ENCODE peak calls at places on chromosomes 6 and 20, in seven cellular contexts. Q, I, M, L, W, S and A are unnamed samples.

GRCh38 chr20:2693286-2693995 is 861 bp downstream of the EBF4 start:
- DNase-seq in Q (peak), I (peak), M (no peak), L (no peak), W (no peak), S (no peak), A (no peak)

GRCh38 chr6:169328112-169328801 is 74.6 kb upstream of the THBS2 start:
- DNase-seq in Q (no peak), I (no peak), M (peak), L (no peak), W (no peak), S (no peak), A (no peak)

GRCh38 chr6:4607026-4607704 is 169.0 kb upstream of the CDYL start:
- DNase-seq in Q (peak), I (no peak), M (peak), L (no peak), W (no peak), S (peak), A (peak)

GRCh38 chr6:135921176-135921575 is 69.7 kb downstream of the PDE7B start:
- DNase-seq in Q (no peak), I (no peak), M (peak), L (no peak), W (no peak), S (no peak), A (no peak)

GRCh38 chr6:169450097-169450496 is 196.5 kb upstream of the THBS2 start:
- DNase-seq in Q (no peak), I (no peak), M (peak), L (no peak), W (peak), S (no peak), A (no peak)

GRCh38 chr6:163296835-163297519 is 117.5 kb upstream of the QKI start:
- DNase-seq in Q (no peak), I (no peak), M (peak), L (no peak), W (no peak), S (no peak), A (no peak)

GRCh38 chr6:34592208-34592952 is 36.3 kb upstream of the SPDEF start:
- DNase-seq in Q (no peak), I (no peak), M (no peak), L (no peak), W (no peak), S (no peak), A (no peak)

GRCh38 chr6:166957087-166957804 is 896 bp upstream of the RNASET2 start:
- DNase-seq in Q (peak), I (peak), M (peak), L (no peak), W (no peak), S (peak), A (no peak)